ENCODE peak calls at places on chromosomes 7 and 10, in four cellular contexts. L, T, J and U are unnamed samples.

GRCh38 chr10:97454330-97455036 is 8.5 kb downstream of the ZDHHC16 start:
- DNase-seq in L (no peak), J (peak; percentile 44), T (no peak), U (no peak)

GRCh38 chr10:132520147-132520811 is 17.3 kb upstream of the INPP5A start:
- DNase-seq in L (no peak), T (no peak), J (peak; percentile 75), U (peak; percentile 71)

GRCh38 chr10:35554036-35554435 is 51.1 kb upstream of the GJD4 start:
- DNase-seq in L (no peak), J (no peak), T (no peak), U (no peak)

GRCh38 chr7:86844608-86845007 is 200.9 kb downstream of the GRM3 start:
- DNase-seq in T (no peak), L (no peak), J (no peak), U (no peak)

GRCh38 chr7:35593896-35594295 is 101.0 kb downstream of the HERPUD2 start:
- DNase-seq in L (no peak), J (no peak), T (no peak), U (no peak)

GRCh38 chr10:114239117-114239993 is at the start of gene VWA2:
- DNase-seq in T (no peak), L (peak; percentile 88), J (no peak), U (no peak)

GRCh38 chr10:24432478-24433416 is 223.8 kb downstream of the KIAA1217 start:
- DNase-seq in L (no peak), J (peak; percentile 43), T (no peak), U (no peak)

GRCh38 chr7:142303650-142304049 is 45.8 kb upstream of the PRSS58 start:
- DNase-seq in J (no peak), T (no peak), L (no peak), U (no peak)

GRCh38 chr7:54932818-54933543 is 85.8 kb upstream of the EGFR start:
- DNase-seq in J (peak; percentile 80), T (peak; percentile 16), L (peak; percentile 90), U (peak; percentile 67)

GRCh38 chr7:143005632-143006260 is 21.2 kb downstream of the OR9A2 start:
- DNase-seq in L (no peak), T (no peak), J (no peak), U (no peak)

GRCh38 chr7:24283900-24284698 is at the start of gene NPY:
- DNase-seq in T (no peak), L (no peak), J (peak; percentile 4), U (no peak)

GRCh38 chr7:77714195-77714594 is 17.9 kb downstream of the RSBN1L start:
- DNase-seq in T (no peak), J (no peak), L (no peak), U (no peak)

GRCh38 chr7:78149787-78150186 is 351.2 kb downstream of the PHTF2 start:
- DNase-seq in L (no peak), T (no peak), J (peak; percentile 90), U (no peak)

GRCh38 chr7:21352540-21353387 is 75.1 kb upstream of the SP4 start:
- DNase-seq in J (no peak), T (no peak), L (no peak), U (no peak)

GRCh38 chr10:102342958-102343357 is 52.5 kb upstream of the NFKB2 start:
- DNase-seq in T (no peak), L (no peak), J (peak; percentile 92), U (no peak)

GRCh38 chr10:63633677-63634487 is 112.7 kb downstream of the REEP3 start:
- DNase-seq in J (peak; percentile 41), L (no peak), T (no peak), U (no peak)

GRCh38 chr10:123583639-123584418 is 82.3 kb upstream of the GPR26 start:
- DNase-seq in J (peak; percentile 58), T (peak; percentile 60), L (peak; percentile 90), U (peak; percentile 94)

DNA sequence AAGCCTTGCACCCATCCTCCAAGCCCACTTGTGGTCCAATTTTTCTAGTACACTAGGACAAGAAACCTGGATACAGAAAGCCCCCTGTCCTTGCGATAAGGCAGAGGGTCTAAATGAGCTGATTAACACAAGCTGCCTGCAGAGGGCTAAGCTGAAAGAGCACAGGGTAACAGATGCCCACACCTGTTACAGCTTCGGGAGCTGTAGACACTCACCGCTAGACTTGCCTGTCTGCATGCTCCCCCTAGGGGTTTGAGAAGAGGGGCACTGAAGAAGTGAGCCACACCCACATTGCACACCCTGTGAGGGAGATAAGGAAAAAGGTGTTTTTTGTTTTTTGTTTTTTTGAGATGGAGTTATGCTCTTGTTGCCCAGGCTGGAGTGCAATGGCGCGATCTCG is 386.5 kb upstream of the AUTS2 start:
- DNase-seq in L (no peak), J (no peak), T (no peak), U (no peak)
- H3K4me3 ChIP-seq in L (no peak overlapping the region), J (no peak overlapping the region), T (no peak overlapping the region), U (no peak overlapping the region)

GRCh38 chr10:68175954-68176353 is 56.0 kb downstream of the ATOH7 start:
- DNase-seq in T (no peak), L (no peak), J (no peak), U (no peak)

GRCh38 chr10:68167790-68168189 is 58.5 kb downstream of the MYPN start:
- DNase-seq in L (no peak), J (no peak), T (no peak), U (no peak)

GRCh38 chr10:68172324-68172723 is 59.6 kb downstream of the ATOH7 start:
- DNase-seq in L (no peak), J (no peak), T (no peak), U (no peak)

GRCh38 chr10:68167271-68167670 is 58.0 kb downstream of the MYPN start:
- DNase-seq in L (no peak), T (no peak), J (peak; percentile 8), U (no peak)

GRCh38 chr10:68171539-68172080 is 60.3 kb downstream of the ATOH7 start:
- DNase-seq in T (no peak), J (no peak), L (no peak), U (no peak)
- H3K27ac ChIP-seq in T (no peak overlapping the region), J (no peak overlapping the region), L (no peak overlapping the region), U (no peak overlapping the region)

DNA sequence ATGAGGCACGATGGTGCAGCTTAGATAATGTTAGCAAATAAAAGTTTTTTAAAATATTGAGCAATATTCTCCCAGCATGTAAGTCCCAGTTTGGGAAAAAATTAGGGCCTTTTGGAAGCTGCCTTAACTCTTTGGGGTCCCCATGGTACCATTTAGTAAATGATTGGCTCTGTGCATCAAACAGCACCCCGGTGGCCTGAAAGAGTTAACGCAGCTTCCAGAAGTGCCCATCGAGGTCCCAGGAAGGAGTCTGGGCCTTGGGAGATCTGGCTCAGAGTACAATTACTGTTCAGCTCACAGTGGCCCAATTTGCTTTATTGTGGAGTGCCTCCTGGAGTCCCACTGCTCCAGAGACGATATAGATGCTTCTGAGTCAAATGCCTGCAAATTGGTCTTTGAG is 31.7 kb downstream of the WDFY4 start:
- DNase-seq in J (no peak), L (no peak), T (no peak), U (no peak)
- H3K4me1 ChIP-seq in J (no peaks in the 10 kb centered on the region), L (no peaks in the 10 kb centered on the region), T (no peaks in the 10 kb centered on the region), U (no peaks in the 10 kb centered on the region)

GRCh38 chr7:3307437-3307836 is 6.4 kb downstream of the SDK1 start:
- DNase-seq in L (no peak), J (peak; percentile 18), T (no peak), U (no peak)
- H3K4me3 ChIP-seq in L (no peak overlapping the region), J (no peak overlapping the region), T (no peak overlapping the region), U (no peak overlapping the region)

GRCh38 chr10:58017719-58018367 is 249.9 kb downstream of the IPMK start:
- DNase-seq in J (peak; percentile 96), L (no peak), T (no peak), U (no peak)
- H3K27ac ChIP-seq in J (peak overlapping the region; percentile 23), L (no peak overlapping the region), T (no peak overlapping the region), U (no peak overlapping the region)

GRCh38 chr10:110530131-110530831 is 32.6 kb downstream of the DUSP5 start:
- DNase-seq in T (peak; percentile 35), L (peak; percentile 87), J (peak; percentile 56), U (peak; percentile 60)
- H3K4me1 ChIP-seq in T (peaks cover 12% of the 10 kb centered on the region), L (no peaks in the 10 kb centered on the region), J (peaks cover 28% of the 10 kb centered on the region), U (no peaks in the 10 kb centered on the region)

GRCh38 chr10:89513206-89513605 is 22.2 kb downstream of the SLC16A12 start:
- DNase-seq in L (no peak), J (no peak), T (no peak), U (no peak)

GRCh38 chr10:89518876-89519842 is 16.2 kb downstream of the SLC16A12 start:
- DNase-seq in J (peak; percentile 36), T (no peak), L (no peak), U (no peak)

GRCh38 chr10:89518108-89518507 is 17.3 kb downstream of the SLC16A12 start:
- DNase-seq in T (no peak), L (no peak), J (peak; percentile 47), U (no peak)

GRCh38 chr10:89516149-89516832 is 19.1 kb downstream of the SLC16A12 start:
- DNase-seq in T (peak; percentile 44), J (peak; percentile 97), L (no peak), U (peak; percentile 87)

GRCh38 chr10:89515031-89515841 is 20.2 kb downstream of the SLC16A12 start:
- DNase-seq in T (no peak), L (no peak), J (peak; percentile 100), U (peak; percentile 54)
- H3K4me3 ChIP-seq in T (peak overlapping the region; percentile 30), L (no peak overlapping the region), J (peak overlapping the region; percentile 27), U (no peak overlapping the region)

DNA sequence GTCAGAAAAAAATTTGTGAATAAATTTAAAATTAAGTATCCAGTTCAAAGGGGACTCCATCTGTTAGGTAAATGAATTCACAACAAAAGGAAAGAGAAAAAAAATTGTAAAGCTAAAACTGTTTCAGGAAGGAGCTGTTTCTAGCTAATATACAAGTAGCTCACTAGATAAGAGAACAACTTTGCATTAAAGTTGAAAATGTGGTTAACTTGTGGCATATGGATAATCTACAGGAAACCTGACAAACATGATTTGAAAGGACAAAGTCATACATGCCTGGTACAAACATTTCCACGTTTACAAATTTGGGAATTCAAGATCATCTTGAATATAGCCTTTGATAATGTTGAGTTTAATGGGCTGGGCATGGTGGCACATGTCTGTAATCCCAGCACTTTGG is 8.9 kb downstream of the NT5C3A start:
- DNase-seq in J (no peak), L (no peak), T (no peak), U (no peak)
- H3K27ac ChIP-seq in J (no peak overlapping the region), L (no peak overlapping the region), T (no peak overlapping the region), U (no peak overlapping the region)

GRCh38 chr10:14241196-14241595 is 89.5 kb downstream of the FRMD4A start:
- DNase-seq in T (no peak), J (no peak), L (no peak), U (no peak)
- H3K4me1 ChIP-seq in T (no peaks in the 10 kb centered on the region), J (no peaks in the 10 kb centered on the region), L (no peaks in the 10 kb centered on the region), U (no peaks in the 10 kb centered on the region)

GRCh38 chr10:70600512-70601395 is 1.8 kb downstream of the PRF1 start:
- DNase-seq in L (no peak), T (no peak), J (no peak), U (no peak)
- H3K4me3 ChIP-seq in L (peak overlapping the region; percentile 28), T (no peak overlapping the region), J (no peak overlapping the region), U (no peak overlapping the region)